ENCODE peak calls at places on chromosomes 7 and 10, in nine cellular contexts. One of them, this sample, is unnamed.
A peak's percentile ranks its signal among the peaks of the same experiment; 100 is the strongest.

GRCh38 chr10:131088619-131089018 is 222.9 kb downstream of the TCERG1L start:
- DNase-seq in GM23248: no peak
- DNase-seq in HCT116: no peak
- DNase-seq in OCI-LY7: no peak
- DNase-seq in MM.1S: no peak
- DNase-seq in neural progenitor cell: peak; percentile 29
- DNase-seq in PC-3: no peak
- DNase-seq in hepatocyte: no peak
- DNase-seq in SK-N-SH: no peak
- DNase-seq in this sample: peak; percentile 61

GRCh38 chr7:142053988-142054387 is 57.5 kb upstream of the MGAM2 start:
- DNase-seq in GM23248: peak; percentile 72
- DNase-seq in HCT116: no peak
- DNase-seq in OCI-LY7: no peak
- DNase-seq in MM.1S: no peak
- DNase-seq in neural progenitor cell: no peak
- DNase-seq in PC-3: no peak
- DNase-seq in hepatocyte: no peak
- DNase-seq in SK-N-SH: no peak
- DNase-seq in this sample: no peak

GRCh38 chr7:2051708-2052656 is 180.8 kb downstream of the MAD1L1 start:
- DNase-seq in GM23248: no peak
- DNase-seq in HCT116: no peak
- DNase-seq in OCI-LY7: no peak
- DNase-seq in MM.1S: no peak
- DNase-seq in neural progenitor cell: no peak
- DNase-seq in PC-3: no peak
- DNase-seq in hepatocyte: no peak
- DNase-seq in SK-N-SH: no peak
- DNase-seq in this sample: no peak

GRCh38 chr7:135978624-135979023 is 1.5 kb upstream of the MTPN start:
- DNase-seq in GM23248: no peak
- DNase-seq in HCT116: no peak
- DNase-seq in OCI-LY7: no peak
- DNase-seq in MM.1S: no peak
- DNase-seq in neural progenitor cell: no peak
- DNase-seq in PC-3: no peak
- DNase-seq in hepatocyte: no peak
- DNase-seq in SK-N-SH: no peak
- DNase-seq in this sample: no peak

GRCh38 chr10:789831-790701 is 100.6 kb upstream of the DIP2C start:
- DNase-seq in GM23248: no peak
- DNase-seq in HCT116: no peak
- DNase-seq in OCI-LY7: no peak
- DNase-seq in MM.1S: no peak
- DNase-seq in neural progenitor cell: peak; percentile 63
- DNase-seq in PC-3: no peak
- DNase-seq in hepatocyte: no peak
- DNase-seq in SK-N-SH: peak; percentile 50
- DNase-seq in this sample: no peak

GRCh38 chr7:77752016-77752415 is 46.2 kb downstream of the TMEM60 start:
- DNase-seq in GM23248: no peak
- DNase-seq in HCT116: no peak
- DNase-seq in OCI-LY7: no peak
- DNase-seq in MM.1S: no peak
- DNase-seq in neural progenitor cell: no peak
- DNase-seq in PC-3: no peak
- DNase-seq in hepatocyte: no peak
- DNase-seq in SK-N-SH: no peak
- DNase-seq in this sample: no peak

GRCh38 chr10:48224979-48225560 is 49.4 kb downstream of the FRMPD2 start:
- DNase-seq in GM23248: no peak
- DNase-seq in HCT116: no peak
- DNase-seq in OCI-LY7: no peak
- DNase-seq in MM.1S: no peak
- DNase-seq in neural progenitor cell: no peak
- DNase-seq in PC-3: no peak
- DNase-seq in hepatocyte: no peak
- DNase-seq in SK-N-SH: no peak
- DNase-seq in this sample: no peak

GRCh38 chr7:94618134-94618533 is 37.8 kb downstream of the SGCE start:
- DNase-seq in GM23248: peak; percentile 4
- DNase-seq in HCT116: no peak
- DNase-seq in OCI-LY7: no peak
- DNase-seq in MM.1S: no peak
- DNase-seq in neural progenitor cell: no peak
- DNase-seq in PC-3: no peak
- DNase-seq in hepatocyte: no peak
- DNase-seq in SK-N-SH: no peak
- DNase-seq in this sample: no peak

GRCh38 chr7:29401827-29402226 is 161.8 kb upstream of the PRR15 start:
- DNase-seq in GM23248: no peak
- DNase-seq in HCT116: no peak
- DNase-seq in OCI-LY7: no peak
- DNase-seq in MM.1S: no peak
- DNase-seq in neural progenitor cell: peak; percentile 69
- DNase-seq in PC-3: no peak
- DNase-seq in hepatocyte: no peak
- DNase-seq in SK-N-SH: no peak
- DNase-seq in this sample: no peak

GRCh38 chr7:106793015-106793651 is 71.9 kb upstream of the PIK3CG start:
- DNase-seq in GM23248: peak; percentile 30
- DNase-seq in HCT116: peak; percentile 38
- DNase-seq in OCI-LY7: peak; percentile 70
- DNase-seq in MM.1S: peak; percentile 70
- DNase-seq in neural progenitor cell: peak; percentile 46
- DNase-seq in PC-3: peak; percentile 55
- DNase-seq in hepatocyte: peak; percentile 62
- DNase-seq in SK-N-SH: peak; percentile 50
- DNase-seq in this sample: peak; percentile 68

GRCh38 chr7:7157177-7157886 is 25.0 kb upstream of the C1GALT1 start:
- DNase-seq in GM23248: peak; percentile 84
- DNase-seq in HCT116: no peak
- DNase-seq in OCI-LY7: no peak
- DNase-seq in MM.1S: peak; percentile 88
- DNase-seq in neural progenitor cell: no peak
- DNase-seq in PC-3: peak; percentile 49
- DNase-seq in hepatocyte: no peak
- DNase-seq in SK-N-SH: no peak
- DNase-seq in this sample: no peak

GRCh38 chr7:845731-846130 is 13.5 kb downstream of the SUN1 start:
- DNase-seq in GM23248: no peak
- DNase-seq in HCT116: no peak
- DNase-seq in OCI-LY7: no peak
- DNase-seq in MM.1S: no peak
- DNase-seq in neural progenitor cell: no peak
- DNase-seq in PC-3: no peak
- DNase-seq in hepatocyte: no peak
- DNase-seq in SK-N-SH: no peak
- DNase-seq in this sample: no peak

GRCh38 chr7:142188846-142189245 is 69.0 kb downstream of the PRSS58 start:
- DNase-seq in GM23248: peak; percentile 27
- DNase-seq in HCT116: peak; percentile 16
- DNase-seq in OCI-LY7: peak; percentile 5
- DNase-seq in MM.1S: peak; percentile 71
- DNase-seq in neural progenitor cell: no peak
- DNase-seq in PC-3: peak; percentile 49
- DNase-seq in hepatocyte: no peak
- DNase-seq in SK-N-SH: no peak
- DNase-seq in this sample: peak; percentile 36

GRCh38 chr7:110595694-110596093 is 495.2 kb upstream of the LRRN3 start:
- DNase-seq in GM23248: no peak
- DNase-seq in HCT116: no peak
- DNase-seq in OCI-LY7: no peak
- DNase-seq in MM.1S: peak; percentile 32
- DNase-seq in neural progenitor cell: peak; percentile 8
- DNase-seq in PC-3: no peak
- DNase-seq in hepatocyte: no peak
- DNase-seq in SK-N-SH: no peak
- DNase-seq in this sample: no peak

GRCh38 chr7:26910221-26910620 is 45.8 kb upstream of the SKAP2 start:
- DNase-seq in GM23248: peak; percentile 82
- DNase-seq in HCT116: peak; percentile 36
- DNase-seq in OCI-LY7: no peak
- DNase-seq in MM.1S: no peak
- DNase-seq in neural progenitor cell: no peak
- DNase-seq in PC-3: peak; percentile 78
- DNase-seq in hepatocyte: no peak
- DNase-seq in SK-N-SH: no peak
- DNase-seq in this sample: peak; percentile 6

GRCh38 chr10:48458662-48459048 is 146.2 kb downstream of the ARHGAP22 start:
- DNase-seq in GM23248: no peak
- DNase-seq in HCT116: no peak
- DNase-seq in OCI-LY7: no peak
- DNase-seq in MM.1S: no peak
- DNase-seq in neural progenitor cell: no peak
- DNase-seq in PC-3: no peak
- DNase-seq in hepatocyte: no peak
- DNase-seq in SK-N-SH: no peak
- DNase-seq in this sample: no peak

GRCh38 chr10:22832198-22832597 is 95.7 kb upstream of the ARMC3 start:
- DNase-seq in GM23248: no peak
- DNase-seq in HCT116: no peak
- DNase-seq in OCI-LY7: no peak
- DNase-seq in MM.1S: no peak
- DNase-seq in neural progenitor cell: no peak
- DNase-seq in PC-3: no peak
- DNase-seq in hepatocyte: no peak
- DNase-seq in SK-N-SH: no peak
- DNase-seq in this sample: no peak
- TF ChIP-seq EZH2phosphoT487 in GM23248: no peak
- TF ChIP-seq EZH2phosphoT487 in HCT116: no peak
- TF ChIP-seq EZH2phosphoT487 in OCI-LY7: no peak
- TF ChIP-seq EZH2phosphoT487 in MM.1S: no peak
- TF ChIP-seq EZH2phosphoT487 in neural progenitor cell: no peak
- TF ChIP-seq EZH2phosphoT487 in PC-3: no peak
- TF ChIP-seq EZH2phosphoT487 in hepatocyte: no peak
- TF ChIP-seq EZH2phosphoT487 in SK-N-SH: no peak
- TF ChIP-seq EZH2phosphoT487 in this sample: no peak

DNA sequence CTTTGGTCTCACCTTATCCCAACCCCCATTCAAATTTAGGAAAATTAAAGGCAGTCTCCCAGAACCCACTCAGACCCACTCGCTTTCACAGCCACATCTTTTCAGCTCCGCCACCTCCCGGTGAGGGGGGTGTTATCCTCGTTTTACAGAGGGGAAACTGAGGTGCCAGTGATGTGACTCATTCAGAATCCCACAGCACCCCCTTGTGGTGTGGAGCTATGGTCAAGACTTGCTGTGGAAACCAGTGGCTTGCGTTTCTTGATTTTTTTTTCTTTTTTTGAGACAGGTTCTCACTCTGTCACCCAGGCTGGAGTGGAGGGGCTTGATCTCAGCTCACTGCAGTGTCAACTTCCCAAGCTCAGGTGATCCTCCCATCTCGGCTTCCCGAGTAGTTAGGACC is 27.6 kb downstream of the SLC35G1 start:
- DNase-seq in GM23248: no peak
- DNase-seq in HCT116: no peak
- DNase-seq in OCI-LY7: peak; percentile 47
- DNase-seq in MM.1S: peak; percentile 17
- DNase-seq in neural progenitor cell: peak; percentile 30
- DNase-seq in PC-3: no peak
- DNase-seq in hepatocyte: no peak
- DNase-seq in SK-N-SH: peak; percentile 5
- DNase-seq in this sample: peak; percentile 67
- TF ChIP-seq EZH2phosphoT487 in GM23248: no peak
- TF ChIP-seq EZH2phosphoT487 in HCT116: no peak
- TF ChIP-seq EZH2phosphoT487 in OCI-LY7: no peak
- TF ChIP-seq EZH2phosphoT487 in MM.1S: no peak
- TF ChIP-seq EZH2phosphoT487 in neural progenitor cell: no peak
- TF ChIP-seq EZH2phosphoT487 in PC-3: no peak
- TF ChIP-seq EZH2phosphoT487 in hepatocyte: no peak
- TF ChIP-seq EZH2phosphoT487 in SK-N-SH: no peak
- TF ChIP-seq EZH2phosphoT487 in this sample: no peak

GRCh38 chr10:93745411-93746065 is 12.2 kb upstream of the LGI1 start:
- DNase-seq in GM23248: peak; percentile 49
- DNase-seq in HCT116: no peak
- DNase-seq in OCI-LY7: peak; percentile 19
- DNase-seq in MM.1S: no peak
- DNase-seq in neural progenitor cell: peak; percentile 77
- DNase-seq in PC-3: peak; percentile 37
- DNase-seq in hepatocyte: no peak
- DNase-seq in SK-N-SH: no peak
- DNase-seq in this sample: peak; percentile 90
- TF ChIP-seq EZH2phosphoT487 in GM23248: no peak
- TF ChIP-seq EZH2phosphoT487 in HCT116: no peak
- TF ChIP-seq EZH2phosphoT487 in OCI-LY7: no peak
- TF ChIP-seq EZH2phosphoT487 in MM.1S: no peak
- TF ChIP-seq EZH2phosphoT487 in neural progenitor cell: no peak
- TF ChIP-seq EZH2phosphoT487 in PC-3: no peak
- TF ChIP-seq EZH2phosphoT487 in hepatocyte: no peak
- TF ChIP-seq EZH2phosphoT487 in SK-N-SH: no peak
- TF ChIP-seq EZH2phosphoT487 in this sample: no peak

GRCh38 chr7:25712500-25712899 is 439.5 kb upstream of the NFE2L3 start:
- DNase-seq in GM23248: no peak
- DNase-seq in HCT116: no peak
- DNase-seq in OCI-LY7: no peak
- DNase-seq in MM.1S: no peak
- DNase-seq in neural progenitor cell: no peak
- DNase-seq in PC-3: no peak
- DNase-seq in hepatocyte: no peak
- DNase-seq in SK-N-SH: no peak
- DNase-seq in this sample: no peak

GRCh38 chr7:25708211-25708610 is 443.8 kb upstream of the NFE2L3 start:
- DNase-seq in GM23248: no peak
- DNase-seq in HCT116: no peak
- DNase-seq in OCI-LY7: no peak
- DNase-seq in MM.1S: no peak
- DNase-seq in neural progenitor cell: no peak
- DNase-seq in PC-3: no peak
- DNase-seq in hepatocyte: no peak
- DNase-seq in SK-N-SH: no peak
- DNase-seq in this sample: no peak

GRCh38 chr7:25711940-25712339 is 440.1 kb upstream of the NFE2L3 start:
- DNase-seq in GM23248: no peak
- DNase-seq in HCT116: no peak
- DNase-seq in OCI-LY7: no peak
- DNase-seq in MM.1S: no peak
- DNase-seq in neural progenitor cell: no peak
- DNase-seq in PC-3: no peak
- DNase-seq in hepatocyte: no peak
- DNase-seq in SK-N-SH: no peak
- DNase-seq in this sample: no peak

GRCh38 chr7:25710954-25711353 is 441.0 kb upstream of the NFE2L3 start:
- DNase-seq in GM23248: no peak
- DNase-seq in HCT116: no peak
- DNase-seq in OCI-LY7: no peak
- DNase-seq in MM.1S: no peak
- DNase-seq in neural progenitor cell: no peak
- DNase-seq in PC-3: no peak
- DNase-seq in hepatocyte: no peak
- DNase-seq in SK-N-SH: no peak
- DNase-seq in this sample: no peak

DNA sequence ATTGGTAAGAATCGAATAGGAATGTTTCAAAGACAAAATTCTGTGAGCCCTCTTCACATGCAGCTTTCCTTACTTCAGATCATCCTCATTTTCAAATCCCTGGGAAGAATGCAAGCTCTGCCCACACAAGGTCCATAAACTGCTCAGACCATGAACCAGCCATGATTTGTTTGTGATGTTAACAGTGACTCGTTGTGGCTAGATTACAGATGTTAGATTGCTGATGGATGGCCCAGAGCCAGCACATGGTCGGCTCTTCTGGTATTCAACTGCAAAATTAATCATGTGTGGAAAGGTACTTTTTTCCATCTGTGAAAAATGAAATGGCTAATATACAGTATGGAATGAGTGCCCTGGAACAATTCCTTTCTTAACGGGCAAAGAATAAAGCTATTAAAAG is 444.3 kb upstream of the NFE2L3 start:
- DNase-seq in GM23248: no peak
- DNase-seq in HCT116: no peak
- DNase-seq in OCI-LY7: no peak
- DNase-seq in MM.1S: no peak
- DNase-seq in neural progenitor cell: no peak
- DNase-seq in PC-3: no peak
- DNase-seq in hepatocyte: no peak
- DNase-seq in SK-N-SH: peak; percentile 53
- DNase-seq in this sample: no peak
- TF ChIP-seq EZH2phosphoT487 in GM23248: no peak
- TF ChIP-seq EZH2phosphoT487 in HCT116: no peak
- TF ChIP-seq EZH2phosphoT487 in OCI-LY7: no peak
- TF ChIP-seq EZH2phosphoT487 in MM.1S: no peak
- TF ChIP-seq EZH2phosphoT487 in neural progenitor cell: no peak
- TF ChIP-seq EZH2phosphoT487 in PC-3: no peak
- TF ChIP-seq EZH2phosphoT487 in hepatocyte: no peak
- TF ChIP-seq EZH2phosphoT487 in SK-N-SH: no peak
- TF ChIP-seq EZH2phosphoT487 in this sample: no peak